ENCODE peak calls at places on chromosomes 6 and 20, in five cellular contexts. One of them, this sample, is unnamed.

GRCh38 chr6:1792989-1793388 is 183.3 kb downstream of the FOXC1 start:
- DNase-seq in H9: peak
- DNase-seq in IMR-90: peak
- DNase-seq in neuronal stem cell: no peak
- DNase-seq in H1: no peak
- DNase-seq in this sample: peak

GRCh38 chr6:42779521-42779920 is 2.3 kb upstream of the BICRAL start:
- DNase-seq in H9: no peak
- DNase-seq in IMR-90: no peak
- DNase-seq in neuronal stem cell: no peak
- DNase-seq in H1: no peak
- DNase-seq in this sample: no peak

GRCh38 chr20:38751360-38751976 is 3.2 kb downstream of the ACTR5 start:
- DNase-seq in H9: no peak
- DNase-seq in IMR-90: peak
- DNase-seq in neuronal stem cell: no peak
- DNase-seq in H1: no peak
- DNase-seq in this sample: no peak

GRCh38 chr6:42029062-42029685 is 21.1 kb upstream of the TAF8 start:
- DNase-seq in H9: no peak
- DNase-seq in IMR-90: no peak
- DNase-seq in neuronal stem cell: no peak
- DNase-seq in H1: no peak
- DNase-seq in this sample: no peak

GRCh38 chr20:6421321-6422030 is 298.6 kb upstream of the FERMT1 start:
- DNase-seq in H9: no peak
- DNase-seq in IMR-90: no peak
- DNase-seq in neuronal stem cell: no peak
- DNase-seq in H1: no peak
- DNase-seq in this sample: no peak

GRCh38 chr20:48339147-48339985 is 488.4 kb downstream of the PREX1 start:
- DNase-seq in H9: no peak
- DNase-seq in IMR-90: peak
- DNase-seq in neuronal stem cell: no peak
- DNase-seq in H1: no peak
- DNase-seq in this sample: no peak

GRCh38 chr6:32944265-32944664 is 3.4 kb upstream of the HLA-DMB start:
- DNase-seq in H9: no peak
- DNase-seq in IMR-90: no peak
- DNase-seq in neuronal stem cell: no peak
- DNase-seq in H1: no peak
- DNase-seq in this sample: no peak

GRCh38 chr6:85669735-85670194 is 27.1 kb upstream of the SYNCRIP start:
- DNase-seq in H9: peak
- DNase-seq in IMR-90: peak
- DNase-seq in neuronal stem cell: no peak
- DNase-seq in H1: no peak
- DNase-seq in this sample: peak

GRCh38 chr6:100463685-100464161 is 998 bp downstream of the SIM1 start:
- DNase-seq in H9: peak
- DNase-seq in IMR-90: no peak
- DNase-seq in neuronal stem cell: no peak
- DNase-seq in H1: no peak
- DNase-seq in this sample: no peak

GRCh38 chr6:37256692-37257319 is 766 bp upstream of the TBC1D22B start:
- DNase-seq in H9: no peak
- DNase-seq in IMR-90: peak
- DNase-seq in neuronal stem cell: no peak
- DNase-seq in H1: no peak
- DNase-seq in this sample: no peak

GRCh38 chr6:51594981-51595380 is 492.4 kb downstream of the PKHD1 start:
- DNase-seq in H9: no peak
- DNase-seq in IMR-90: no peak
- DNase-seq in neuronal stem cell: no peak
- DNase-seq in H1: no peak
- DNase-seq in this sample: no peak

GRCh38 chr20:2446845-2447244 is 23.7 kb downstream of the SNRPB start:
- DNase-seq in H9: peak
- DNase-seq in IMR-90: no peak
- DNase-seq in neuronal stem cell: no peak
- DNase-seq in H1: no peak
- DNase-seq in this sample: peak

GRCh38 chr20:11716239-11716944 is 201.3 kb upstream of the BTBD3 start:
- DNase-seq in H9: peak
- DNase-seq in IMR-90: peak
- DNase-seq in neuronal stem cell: no peak
- DNase-seq in H1: peak
- DNase-seq in this sample: peak

GRCh38 chr20:61954276-61955021 is 111.2 kb downstream of the TAF4 start:
- DNase-seq in H9: no peak
- DNase-seq in IMR-90: no peak
- DNase-seq in neuronal stem cell: no peak
- DNase-seq in H1: no peak
- DNase-seq in this sample: no peak

GRCh38 chr6:81614292-81614691 is 138.2 kb downstream of the TENT5A start:
- DNase-seq in H9: no peak
- DNase-seq in IMR-90: peak
- DNase-seq in neuronal stem cell: no peak
- DNase-seq in H1: no peak
- DNase-seq in this sample: peak

GRCh38 chr6:116385462-116385807 is 14.7 kb downstream of the DSE start:
- DNase-seq in H9: no peak
- DNase-seq in IMR-90: peak
- DNase-seq in neuronal stem cell: no peak
- DNase-seq in H1: no peak
- DNase-seq in this sample: no peak

GRCh38 chr20:1686151-1686748 is 28.7 kb upstream of the SIRPG start:
- DNase-seq in H9: no peak
- DNase-seq in IMR-90: no peak
- DNase-seq in neuronal stem cell: no peak
- DNase-seq in H1: no peak
- DNase-seq in this sample: no peak

GRCh38 chr6:3559561-3559960 is 102.7 kb upstream of the SLC22A23 start:
- DNase-seq in H9: no peak
- DNase-seq in IMR-90: no peak
- DNase-seq in neuronal stem cell: no peak
- DNase-seq in H1: no peak
- DNase-seq in this sample: no peak

GRCh38 chr6:169675011-169675410 is 26.8 kb downstream of the WDR27 start:
- DNase-seq in H9: no peak
- DNase-seq in IMR-90: no peak
- DNase-seq in neuronal stem cell: no peak
- DNase-seq in H1: no peak
- DNase-seq in this sample: no peak

GRCh38 chr20:1474817-1475603 is 8.4 kb upstream of the NSFL1C start:
- DNase-seq in H9: no peak
- DNase-seq in IMR-90: no peak
- DNase-seq in neuronal stem cell: no peak
- DNase-seq in H1: no peak
- DNase-seq in this sample: peak

GRCh38 chr20:7893019-7893730 is 47.1 kb downstream of the HAO1 start:
- DNase-seq in H9: no peak
- DNase-seq in IMR-90: no peak
- DNase-seq in neuronal stem cell: no peak
- DNase-seq in H1: no peak
- DNase-seq in this sample: no peak

GRCh38 chr6:110882824-110883554 is 8.4 kb downstream of the AMD1 start:
- DNase-seq in H9: no peak
- DNase-seq in IMR-90: no peak
- DNase-seq in neuronal stem cell: no peak
- DNase-seq in H1: no peak
- DNase-seq in this sample: no peak

GRCh38 chr20:33827109-33827508 is 16.0 kb downstream of the CHMP4B start:
- DNase-seq in H9: no peak
- DNase-seq in IMR-90: no peak
- DNase-seq in neuronal stem cell: no peak
- DNase-seq in H1: no peak
- DNase-seq in this sample: no peak

GRCh38 chr20:42612262-42612661 is 577.4 kb downstream of the PTPRT start:
- DNase-seq in H9: no peak
- DNase-seq in IMR-90: no peak
- DNase-seq in neuronal stem cell: no peak
- DNase-seq in H1: no peak
- DNase-seq in this sample: no peak

GRCh38 chr6:105545947-105546710 is 143.2 kb upstream of the PREP start:
- DNase-seq in H9: no peak
- DNase-seq in IMR-90: peak
- DNase-seq in neuronal stem cell: no peak
- DNase-seq in H1: no peak
- DNase-seq in this sample: no peak

GRCh38 chr20:6231551-6231950 is 108.7 kb upstream of the FERMT1 start:
- DNase-seq in H9: no peak
- DNase-seq in IMR-90: peak
- DNase-seq in neuronal stem cell: no peak
- DNase-seq in H1: no peak
- DNase-seq in this sample: no peak

GRCh38 chr6:44001318-44001868 is 125.9 kb downstream of the MRPL14 start:
- DNase-seq in H9: peak
- DNase-seq in IMR-90: no peak
- DNase-seq in neuronal stem cell: no peak
- DNase-seq in H1: peak
- DNase-seq in this sample: peak

GRCh38 chr6:154306696-154307095 is 49.9 kb downstream of the IPCEF1 start:
- DNase-seq in H9: no peak
- DNase-seq in IMR-90: no peak
- DNase-seq in neuronal stem cell: no peak
- DNase-seq in H1: no peak
- DNase-seq in this sample: no peak

GRCh38 chr20:13147971-13148370 is 73.1 kb upstream of the ISM1 start:
- DNase-seq in H9: no peak
- DNase-seq in IMR-90: no peak
- DNase-seq in neuronal stem cell: no peak
- DNase-seq in H1: no peak
- DNase-seq in this sample: no peak

GRCh38 chr6:9924971-9925370 is 489.9 kb downstream of the TFAP2A start:
- DNase-seq in H9: no peak
- DNase-seq in IMR-90: no peak
- DNase-seq in neuronal stem cell: no peak
- DNase-seq in H1: no peak
- DNase-seq in this sample: no peak

DNA sequence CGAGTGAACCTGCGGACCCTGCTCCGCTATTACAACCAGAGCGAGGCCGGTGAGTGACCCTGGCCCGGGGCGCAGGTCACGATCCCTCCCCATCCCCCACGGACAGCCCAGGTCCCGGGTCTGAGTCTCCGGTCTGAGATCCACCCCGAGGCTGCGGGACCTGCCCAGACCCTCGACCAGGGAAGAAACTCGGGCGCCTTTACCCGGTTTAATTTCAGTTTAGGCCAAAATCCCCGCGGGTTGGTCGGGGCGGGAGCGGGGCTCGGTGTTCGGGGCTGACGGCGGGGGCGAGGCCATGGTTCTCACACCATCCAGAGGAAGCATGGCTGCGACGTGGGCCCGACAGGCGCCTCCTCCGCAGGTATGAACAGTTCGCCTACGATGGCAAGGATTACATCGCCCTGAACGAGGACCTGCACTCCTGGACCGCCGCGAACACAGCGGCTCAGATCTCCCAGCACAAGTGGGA is 46.9 kb upstream of the TRIM26 start:
- DNase-seq in H9: peak
- DNase-seq in IMR-90: no peak
- DNase-seq in neuronal stem cell: peak
- DNase-seq in H1: no peak
- DNase-seq in this sample: peak
- H4K8ac ChIP-seq in H9: no peak
- H4K8ac ChIP-seq in IMR-90: no peak
- H4K8ac ChIP-seq in neuronal stem cell: no peak
- H4K8ac ChIP-seq in H1: peak
- H4K8ac ChIP-seq in this sample: no peak

DNA sequence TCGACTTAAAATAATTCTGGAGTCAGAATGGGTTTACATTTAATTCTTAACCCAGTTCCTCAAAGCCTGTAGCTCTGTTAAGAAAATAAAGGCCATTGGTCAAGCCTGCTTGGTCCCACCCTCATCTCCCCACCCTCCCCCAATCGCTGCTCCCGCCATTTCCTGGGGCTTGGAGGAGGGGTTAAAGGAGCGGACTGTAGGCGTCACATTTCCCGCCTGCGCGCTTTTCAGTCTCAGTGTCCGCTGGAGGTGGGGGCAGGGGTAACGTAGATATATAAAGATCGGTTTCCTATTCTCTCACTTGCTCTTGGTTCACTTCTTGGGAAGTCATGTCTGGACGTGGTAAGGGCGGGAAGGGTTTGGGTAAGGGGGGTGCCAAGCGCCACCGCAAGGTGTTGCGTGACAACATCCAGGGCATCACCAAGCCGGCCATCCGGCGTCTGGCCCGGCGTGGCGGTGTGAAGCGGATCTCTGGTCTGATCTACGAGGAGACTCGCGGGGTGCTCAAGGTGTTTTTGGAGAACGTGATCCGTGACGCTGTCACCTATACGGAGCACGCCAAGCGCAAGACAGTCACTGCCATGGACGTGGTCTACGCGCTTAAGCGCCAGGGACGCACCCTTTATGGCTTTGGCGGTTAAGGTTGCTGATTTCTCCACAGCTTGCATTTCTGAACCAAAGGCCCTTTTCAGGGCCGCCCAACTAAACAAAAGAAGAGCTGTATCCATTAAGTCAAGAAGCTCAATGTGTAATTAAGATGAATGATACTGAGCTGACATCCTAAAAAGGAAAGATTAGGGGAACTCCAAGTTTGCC is 59.0 kb downstream of the TRIM38 start:
- DNase-seq in H9: peak
- DNase-seq in IMR-90: peak
- DNase-seq in neuronal stem cell: peak
- DNase-seq in H1: no peak
- DNase-seq in this sample: peak
- H4K8ac ChIP-seq in H9: peak
- H4K8ac ChIP-seq in IMR-90: peak
- H4K8ac ChIP-seq in neuronal stem cell: no peak
- H4K8ac ChIP-seq in H1: peak
- H4K8ac ChIP-seq in this sample: peak

GRCh38 chr6:115004982-115005381 is 662.2 kb upstream of the HS3ST5 start:
- DNase-seq in H9: no peak
- DNase-seq in IMR-90: no peak
- DNase-seq in neuronal stem cell: no peak
- DNase-seq in H1: no peak
- DNase-seq in this sample: peak

GRCh38 chr6:114998492-114998891 is 655.7 kb upstream of the HS3ST5 start:
- DNase-seq in H9: no peak
- DNase-seq in IMR-90: no peak
- DNase-seq in neuronal stem cell: no peak
- DNase-seq in H1: no peak
- DNase-seq in this sample: no peak

GRCh38 chr6:115001726-115002436 is 659.1 kb upstream of the HS3ST5 start:
- DNase-seq in H9: no peak
- DNase-seq in IMR-90: no peak
- DNase-seq in neuronal stem cell: no peak
- DNase-seq in H1: no peak
- DNase-seq in this sample: no peak

GRCh38 chr6:115000736-115001135 is 657.9 kb upstream of the HS3ST5 start:
- DNase-seq in H9: no peak
- DNase-seq in IMR-90: no peak
- DNase-seq in neuronal stem cell: no peak
- DNase-seq in H1: no peak
- DNase-seq in this sample: no peak

GRCh38 chr6:115004204-115004603 is 661.4 kb upstream of the HS3ST5 start:
- DNase-seq in H9: no peak
- DNase-seq in IMR-90: no peak
- DNase-seq in neuronal stem cell: no peak
- DNase-seq in H1: no peak
- DNase-seq in this sample: no peak
- H4K8ac ChIP-seq in H9: no peak
- H4K8ac ChIP-seq in IMR-90: no peak
- H4K8ac ChIP-seq in neuronal stem cell: no peak
- H4K8ac ChIP-seq in H1: no peak
- H4K8ac ChIP-seq in this sample: no peak

GRCh38 chr20:43820742-43821330 is 93.8 kb upstream of the TOX2 start:
- DNase-seq in H9: no peak
- DNase-seq in IMR-90: no peak
- DNase-seq in neuronal stem cell: no peak
- DNase-seq in H1: no peak
- DNase-seq in this sample: no peak
- H4K8ac ChIP-seq in H9: no peak
- H4K8ac ChIP-seq in IMR-90: no peak
- H4K8ac ChIP-seq in neuronal stem cell: no peak
- H4K8ac ChIP-seq in H1: no peak
- H4K8ac ChIP-seq in this sample: no peak

This sample was measured in mesendoderm.